ENCODE peak calls at places on chromosome X, in eight cellular contexts. F is GM23248, N is fibroblast of lung, W is mesendoderm, L is NT2/D1, B is colonic mucosa, V is mammary epithelial cell, O is Karpas-422. J is an unnamed sample.

GRCh38 chrX:112691361-112691760 is 11.6 kb upstream of the LHFPL1 start:
- DNase-seq in O (no peak), V (no peak), F (no peak), N (no peak), L (no peak), W (no peak), B (no peak), J (no peak)

GRCh38 chrX:152904151-152905080 is 6.5 kb downstream of the ZNF185 start:
- DNase-seq in W (peak; percentile 73), V (peak; percentile 17), B (peak; percentile 46), N (peak; percentile 70), L (no peak), F (peak; percentile 81), O (peak; percentile 74), J (peak; percentile 59)

GRCh38 chrX:55026143-55026542 is 4.6 kb downstream of the ALAS2 start:
- DNase-seq in V (peak; percentile 16), W (no peak), N (peak; percentile 15), O (no peak), F (peak; percentile 26), L (no peak), B (no peak), J (no peak)

GRCh38 chrX:5341902-5342301 is 886.8 kb downstream of the NLGN4X start:
- DNase-seq in O (no peak), B (no peak), V (no peak), F (no peak), W (no peak), N (no peak), L (no peak), J (no peak)

GRCh38 chrX:153740631-153741222 is 16.1 kb downstream of the ABCD1 start:
- DNase-seq in O (no peak), F (no peak), N (no peak), B (no peak), W (no peak), L (no peak), V (no peak), J (no peak)

GRCh38 chrX:9019151-9019550 is 14.8 kb downstream of the FAM9B start:
- DNase-seq in B (no peak), O (no peak), F (peak; percentile 52), L (no peak), N (no peak), V (no peak), W (no peak), J (no peak)

GRCh38 chrX:133685806-133686205 is 270.5 kb upstream of the GPC4 start:
- DNase-seq in B (peak; percentile 21), F (no peak), L (peak; percentile 20), V (no peak), O (peak; percentile 87), W (peak; percentile 65), N (no peak), J (peak; percentile 74)

GRCh38 chrX:131752493-131753198 is 208.8 kb downstream of the OR13H1 start:
- DNase-seq in F (no peak), W (no peak), L (no peak), N (peak; percentile 73), O (peak; percentile 90), V (peak; percentile 77), B (peak; percentile 90), J (no peak)

GRCh38 chrX:118773782-118774181 is 46.4 kb downstream of the IL13RA1 start:
- DNase-seq in V (peak; percentile 88), B (peak; percentile 52), W (no peak), F (no peak), N (no peak), L (no peak), O (no peak), J (no peak)

GRCh38 chrX:121000589-121000988 is 15.0 kb upstream of the CT47A1 start:
- DNase-seq in N (peak; percentile 9), F (peak; percentile 19), O (peak; percentile 65), L (peak; percentile 23), B (no peak), W (peak; percentile 36), V (peak; percentile 33), J (no peak)

GRCh38 chrX:134460005-134460860 is at the start of gene HPRT1:
- DNase-seq in V (peak; percentile 65), F (peak; percentile 87), B (peak; percentile 82), W (peak; percentile 77), L (peak; percentile 9), O (peak; percentile 90), N (peak; percentile 71), J (peak; percentile 84)

GRCh38 chrX:46642145-46642544 is 68.6 kb downstream of the CHST7 start:
- DNase-seq in V (peak; percentile 12), L (no peak), B (no peak), W (peak; percentile 43), N (no peak), F (peak; percentile 36), O (peak; percentile 73), J (no peak)

GRCh38 chrX:31272472-31272775 is 200.6 kb upstream of the FTHL17 start:
- DNase-seq in V (no peak), W (peak; percentile 35), B (no peak), N (no peak), O (no peak), F (no peak), L (no peak), J (no peak)

GRCh38 chrX:71053217-71053621 is 14.9 kb downstream of the SNX12 start:
- DNase-seq in L (no peak), W (peak; percentile 96), N (peak; percentile 13), F (no peak), O (no peak), B (peak; percentile 19), V (no peak), J (no peak)
- H3K9ac ChIP-seq in L (no peak overlapping the region), W (peak overlapping the region; percentile 64), N (no peak overlapping the region), F (no peak overlapping the region), O (no peak overlapping the region), B (no peak overlapping the region), V (no peak overlapping the region), J (no peak overlapping the region)

GRCh38 chrX:45134775-45135174 is 65.9 kb downstream of the DIPK2B start:
- DNase-seq in B (no peak), N (no peak), O (no peak), L (no peak), F (no peak), V (no peak), W (no peak), J (no peak)
- H3K9ac ChIP-seq in B (no peak overlapping the region), N (no peak overlapping the region), O (no peak overlapping the region), L (no peak overlapping the region), F (no peak overlapping the region), V (no peak overlapping the region), W (no peak overlapping the region), J (no peak overlapping the region)

GRCh38 chrX:13659057-13659456 is 6.1 kb downstream of the TCEANC start:
- DNase-seq in F (peak; percentile 85), W (no peak), N (peak; percentile 33), O (peak; percentile 59), V (peak; percentile 86), B (no peak), L (no peak), J (no peak)
- H3K9ac ChIP-seq in F (peak overlapping the region; percentile 78), W (no peak overlapping the region), N (no peak overlapping the region), O (peak overlapping the region; percentile 40), V (peak overlapping the region; percentile 18), B (no peak overlapping the region), L (no peak overlapping the region), J (peak overlapping the region; percentile 15)

GRCh38 chrX:40277672-40278071 is 179.9 kb upstream of the BCOR start:
- DNase-seq in O (no peak), L (no peak), B (no peak), V (no peak), F (no peak), N (no peak), W (no peak), J (no peak)
- H3K9ac ChIP-seq in O (no peak overlapping the region), L (no peak overlapping the region), B (no peak overlapping the region), V (no peak overlapping the region), F (no peak overlapping the region), N (no peak overlapping the region), W (no peak overlapping the region), J (no peak overlapping the region)

GRCh38 chrX:34943235-34943634 is 639 bp downstream of the FAM47B start:
- DNase-seq in W (no peak), L (no peak), V (no peak), B (no peak), N (no peak), F (no peak), O (no peak), J (no peak)

DNA sequence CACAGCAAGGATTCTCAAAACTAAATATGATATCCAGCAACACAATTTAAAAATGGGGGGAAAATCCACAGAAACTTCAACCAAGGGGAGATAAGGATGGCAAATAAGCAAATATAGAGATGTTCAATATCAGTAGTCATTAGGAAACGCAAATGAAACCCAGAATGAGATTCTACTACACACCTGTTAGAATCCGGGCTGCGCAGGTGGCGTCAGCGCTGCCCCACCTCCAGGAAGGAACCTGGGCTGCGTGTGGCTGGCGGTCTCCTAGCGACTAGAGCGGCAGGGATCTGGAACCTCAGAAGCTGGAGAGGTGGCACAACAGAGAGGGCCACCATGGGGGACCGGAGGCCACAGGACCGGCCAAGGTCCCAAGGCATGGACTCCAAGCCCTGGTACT is at the start of gene FAM47B:
- DNase-seq in V (no peak), N (no peak), O (no peak), W (no peak), B (no peak), L (no peak), F (no peak), J (no peak)
- H3K9ac ChIP-seq in V (no peak within 1 kb of the TSS), N (no peak within 1 kb of the TSS), O (no peak within 1 kb of the TSS), W (no peak within 1 kb of the TSS), B (no peak within 1 kb of the TSS), L (no peak within 1 kb of the TSS), F (no peak within 1 kb of the TSS), J (no peak within 1 kb of the TSS)

J was measured in DND-41.